ENCODE peak calls at places on chromosome 7, in nine cellular contexts. H is GM23338, K is heart left ventricle, R is lower lobe of right lung, O is fibroblast of lung, F is tibial artery, L is heart right ventricle, T is neural progenitor cell, Z is left ventricle myocardium inferior. S is an unnamed sample. For H3K4me1, the result is how much of the 10 kb centered on the place peaks cover.

GRCh38 chr7:54811016-54811924 is 52.3 kb upstream of the SEC61G start:
- DNase-seq in H (no peak), K (no peak), R (no peak), O (peak), F (no peak), L (no peak), T (no peak), Z (no peak), S (no peak)

GRCh38 chr7:48084727-48085432 is 4.2 kb upstream of the UPP1 start:
- DNase-seq in H (no peak), K (peak), R (no peak), O (peak), F (peak), L (peak), T (no peak), Z (peak), S (peak)

GRCh38 chr7:116306409-116307048 is 96.2 kb downstream of the TES start:
- DNase-seq in H (no peak), K (no peak), R (no peak), O (no peak), F (no peak), L (no peak), T (no peak), Z (no peak), S (no peak)

GRCh38 chr7:90736968-90737939 is 141.1 kb downstream of the CDK14 start:
- DNase-seq in H (no peak), K (no peak), R (no peak), O (no peak), F (no peak), L (no peak), T (no peak), Z (no peak), S (no peak)

GRCh38 chr7:139032473-139032872 is 3.4 kb downstream of the ZC3HAV1L start:
- DNase-seq in H (no peak), K (no peak), R (no peak), O (no peak), F (no peak), L (no peak), T (no peak), Z (no peak), S (no peak)

GRCh38 chr7:39493929-39494328 is 72.3 kb upstream of the YAE1 start:
- DNase-seq in H (no peak), K (no peak), R (no peak), O (no peak), F (no peak), L (no peak), T (no peak), Z (no peak), S (no peak)

GRCh38 chr7:140771826-140772225 is 75.3 kb downstream of the NDUFB2 start:
- DNase-seq in H (no peak), K (no peak), R (no peak), O (no peak), F (no peak), L (no peak), T (no peak), Z (no peak), S (no peak)

GRCh38 chr7:84073476-84073875 is 121.1 kb downstream of the SEMA3A start:
- DNase-seq in H (no peak), K (no peak), R (no peak), O (peak), F (no peak), L (no peak), T (no peak), Z (no peak), S (no peak)

GRCh38 chr7:14385074-14385473 is 395.6 kb upstream of the ETV1 start:
- DNase-seq in H (no peak), K (no peak), R (no peak), O (no peak), F (no peak), L (no peak), T (no peak), Z (no peak), S (no peak)

GRCh38 chr7:143331179-143331825 is 15.4 kb downstream of the CLCN1 start:
- DNase-seq in H (no peak), K (no peak), R (no peak), O (peak), F (no peak), L (no peak), T (no peak), Z (no peak), S (peak)

GRCh38 chr7:45682836-45683555 is 108.8 kb downstream of the ADCY1 start:
- DNase-seq in H (no peak), K (no peak), R (no peak), O (no peak), F (peak), L (no peak), T (no peak), Z (no peak), S (no peak)

GRCh38 chr7:5653661-5654060 is 127.8 kb downstream of the RNF216 start:
- DNase-seq in H (no peak), K (no peak), R (no peak), O (no peak), F (no peak), L (no peak), T (no peak), Z (no peak), S (no peak)

GRCh38 chr7:40498933-40499332 is 364.1 kb downstream of the SUGCT start:
- DNase-seq in H (no peak), K (peak), R (no peak), O (no peak), F (no peak), L (no peak), T (no peak), Z (no peak), S (peak)

GRCh38 chr7:56479748-56480147 is 363.5 kb upstream of the NUPR2 start:
- DNase-seq in H (no peak), K (no peak), R (no peak), O (no peak), F (no peak), L (no peak), T (no peak), Z (no peak), S (no peak)

GRCh38 chr7:41257660-41258059 is 445.2 kb downstream of the INHBA start:
- DNase-seq in H (no peak), K (no peak), R (no peak), O (no peak), F (no peak), L (no peak), T (no peak), Z (no peak), S (no peak)

GRCh38 chr7:81960026-81960425 is 190.2 kb upstream of the HGF start:
- DNase-seq in H (no peak), K (no peak), R (no peak), O (no peak), F (no peak), L (no peak), T (no peak), Z (no peak), S (no peak)

GRCh38 chr7:101586971-101587370 is 42.1 kb downstream of the MYL10 start:
- DNase-seq in H (no peak), K (no peak), R (no peak), O (no peak), F (no peak), L (no peak), T (peak), Z (no peak), S (no peak)

GRCh38 chr7:55343860-55344606 is 21.1 kb upstream of the LANCL2 start:
- DNase-seq in H (peak), K (no peak), R (no peak), O (no peak), F (no peak), L (no peak), T (no peak), Z (no peak), S (no peak)

GRCh38 chr7:99275496-99275895 is 2.9 kb downstream of the MYH16 start:
- DNase-seq in H (no peak), K (no peak), R (no peak), O (no peak), F (no peak), L (no peak), T (no peak), Z (no peak), S (no peak)

GRCh38 chr7:39509912-39510311 is 56.3 kb upstream of the YAE1 start:
- DNase-seq in H (no peak), K (no peak), R (no peak), O (no peak), F (no peak), L (no peak), T (no peak), Z (no peak), S (no peak)

GRCh38 chr7:91941450-91941849 is 788 bp downstream of the AKAP9 start:
- DNase-seq in H (peak), K (peak), R (peak), O (peak), F (no peak), L (peak), T (peak), Z (peak), S (peak)

GRCh38 chr7:87797798-87798403 is 78.3 kb downstream of the SLC25A40 start:
- DNase-seq in H (peak), K (no peak), R (no peak), O (peak), F (no peak), L (no peak), T (peak), Z (no peak), S (no peak)

GRCh38 chr7:133372337-133372736 is 119.5 kb downstream of the EXOC4 start:
- DNase-seq in H (no peak), K (no peak), R (no peak), O (no peak), F (no peak), L (no peak), T (no peak), Z (no peak), S (peak)

GRCh38 chr7:132002343-132002968 is 446.0 kb upstream of the PODXL start:
- DNase-seq in H (no peak), K (no peak), R (no peak), O (no peak), F (no peak), L (no peak), T (no peak), Z (no peak), S (no peak)

GRCh38 chr7:891805-892204 is 15.5 kb downstream of the GET4 start:
- DNase-seq in H (no peak), K (no peak), R (no peak), O (no peak), F (no peak), L (peak), T (no peak), Z (no peak), S (no peak)

GRCh38 chr7:36091571-36092176 is 61.4 kb upstream of the EEPD1 start:
- DNase-seq in H (no peak), K (no peak), R (no peak), O (no peak), F (no peak), L (no peak), T (no peak), Z (no peak), S (no peak)

GRCh38 chr7:877312-878232 is 1.2 kb downstream of the GET4 start:
- DNase-seq in H (peak), K (peak), R (no peak), O (no peak), F (no peak), L (no peak), T (peak), Z (no peak), S (no peak)

GRCh38 chr7:5282464-5283316 is at the start of gene SLC29A4:
- DNase-seq in H (no peak), K (peak), R (no peak), O (peak), F (no peak), L (peak), T (peak), Z (peak), S (no peak)

GRCh38 chr7:13021971-13022370 is 334.5 kb downstream of the ARL4A start:
- DNase-seq in H (no peak), K (no peak), R (no peak), O (no peak), F (no peak), L (no peak), T (no peak), Z (no peak), S (no peak)

GRCh38 chr7:90092467-90092866 is 61.8 kb upstream of the STEAP1 start:
- DNase-seq in H (no peak), K (no peak), R (no peak), O (no peak), F (no peak), L (no peak), T (no peak), Z (no peak), S (no peak)

GRCh38 chr7:76358053-76358477 is 726 bp downstream of the YWHAG start:
- DNase-seq in H (peak), K (peak), R (peak), O (peak), F (peak), L (peak), T (peak), Z (peak), S (peak)

GRCh38 chr7:7251742-7252141 is 69.4 kb downstream of the C1GALT1 start:
- DNase-seq in H (no peak), K (no peak), R (no peak), O (no peak), F (no peak), L (no peak), T (no peak), Z (no peak), S (no peak)

GRCh38 chr7:7246223-7246622 is 63.9 kb downstream of the C1GALT1 start:
- DNase-seq in H (no peak), K (no peak), R (no peak), O (no peak), F (no peak), L (no peak), T (no peak), Z (no peak), S (no peak)

GRCh38 chr7:7249814-7250213 is 67.5 kb downstream of the C1GALT1 start:
- DNase-seq in H (no peak), K (no peak), R (no peak), O (no peak), F (no peak), L (no peak), T (no peak), Z (no peak), S (no peak)

GRCh38 chr7:7242899-7243298 is 60.6 kb downstream of the C1GALT1 start:
- DNase-seq in H (no peak), K (no peak), R (no peak), O (no peak), F (no peak), L (no peak), T (no peak), Z (no peak), S (no peak)

GRCh38 chr7:7247658-7248057 is 65.3 kb downstream of the C1GALT1 start:
- DNase-seq in H (no peak), K (no peak), R (no peak), O (no peak), F (no peak), L (no peak), T (no peak), Z (no peak), S (no peak)
- H3K4me1 ChIP-seq in H (under half), K (under half), R (under half), O (under half), F (under half), L (under half), T (under half), Z (under half), S (under half)

GRCh38 chr7:27164381-27165088 is 802 bp downstream of the HOXA9 start:
- DNase-seq in H (peak), K (no peak), R (peak), O (no peak), F (peak), L (no peak), T (peak), Z (peak), S (peak)

GRCh38 chr7:27165089-27165654 is at the start of gene HOXA9:
- DNase-seq in H (peak), K (no peak), R (peak), O (peak), F (peak), L (no peak), T (no peak), Z (peak), S (peak)

GRCh38 chr7:27167170-27167505 is 1.8 kb upstream of the HOXA9 start:
- DNase-seq in H (peak), K (no peak), R (peak), O (no peak), F (peak), L (no peak), T (no peak), Z (peak), S (no peak)

GRCh38 chr7:27166475-27167169 is 1.3 kb upstream of the HOXA9 start:
- DNase-seq in H (peak), K (no peak), R (peak), O (no peak), F (peak), L (no peak), T (peak), Z (peak), S (peak)

DNA sequence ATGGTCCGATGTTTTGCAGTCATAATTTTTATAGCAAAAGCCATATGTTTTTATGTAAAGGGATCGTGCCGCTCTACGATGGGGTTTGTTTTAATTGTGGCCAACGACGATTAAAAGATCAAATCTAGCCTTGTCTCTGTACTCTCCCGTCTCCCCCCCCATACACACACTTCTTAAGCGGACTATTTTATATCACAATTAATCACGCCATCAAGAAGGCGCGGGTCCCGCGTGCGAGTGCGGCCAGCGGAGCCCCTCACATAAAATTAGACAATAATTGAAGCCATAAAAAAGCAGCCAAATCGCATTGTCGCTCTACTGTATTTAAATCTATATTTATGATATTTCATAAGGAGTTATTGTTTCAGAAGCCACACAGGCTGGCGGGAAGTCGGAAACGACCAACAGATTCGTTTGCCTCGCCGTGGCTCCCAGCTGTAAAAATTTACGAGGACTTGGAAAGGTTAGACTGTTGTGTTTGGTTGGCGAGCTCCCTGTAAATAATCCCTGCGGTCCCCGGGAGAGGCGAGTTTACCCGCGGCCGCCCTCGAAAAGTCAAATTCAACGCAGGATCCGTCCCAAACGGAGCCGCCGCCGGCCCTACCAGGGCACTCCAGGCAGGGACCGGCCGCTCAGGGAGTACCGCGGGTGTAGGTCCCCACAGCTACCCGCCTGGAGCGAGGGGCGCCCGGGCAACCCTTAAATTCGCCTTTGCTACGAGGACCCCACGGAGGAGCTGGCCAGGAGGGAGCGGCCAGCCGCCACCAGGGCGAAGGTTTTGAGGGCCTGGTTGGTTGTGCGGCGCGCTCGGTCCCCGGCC is 528 bp upstream of the HOXA9 start:
- DNase-seq in H (peak), K (no peak), R (peak), O (no peak), F (peak), L (no peak), T (no peak), Z (no peak), S (peak)
- H3K4me3 ChIP-seq in H (peak), K (peak), R (peak), O (peak), F (peak), L (no peak), T (no peak), Z (peak), S (peak)

GRCh38 chr7:148524479-148525173 is 65.9 kb upstream of the C7orf33 start:
- DNase-seq in H (no peak), K (no peak), R (no peak), O (no peak), F (no peak), L (no peak), T (no peak), Z (no peak), S (no peak)
- H3K4me1 ChIP-seq in H (under half), K (under half), R (under half), O (under half), F (under half), L (under half), T (under half), Z (under half), S (under half)

GRCh38 chr7:50267525-50268041 is 36.9 kb upstream of the IKZF1 start:
- DNase-seq in H (no peak), K (no peak), R (no peak), O (no peak), F (no peak), L (no peak), T (no peak), Z (no peak), S (no peak)
- H3K4me3 ChIP-seq in H (no peak), K (no peak), R (no peak), O (no peak), F (no peak), L (no peak), T (no peak), Z (no peak), S (no peak)

S was measured in gastrocnemius medialis.